ENCODE peak calls at places on chromosomes 7 and 10, in six cellular contexts. D is ovary; K is left lung; P is endodermal cell; L is CD8-positive, alpha-beta T cell; S is mammary epithelial cell. G is an unnamed sample. For H3K9me3 and H3K36me3, the result is how much of the 10 kb centered on the place peaks cover.

GRCh38 chr7:42237162-42237821 is at the start of gene GLI3:
- DNase-seq in D (peak), K (peak), P (peak), L (no peak), S (peak), G (no peak)

GRCh38 chr7:27708485-27708884 is 31.5 kb upstream of the TAX1BP1 start:
- DNase-seq in D (no peak), K (no peak), P (no peak), L (no peak), S (no peak), G (no peak)

GRCh38 chr7:141544831-141545230 is 6.4 kb upstream of the AGK start:
- DNase-seq in D (no peak), K (no peak), P (no peak), L (no peak), S (no peak), G (no peak)

GRCh38 chr7:106866298-106867281 is 1.5 kb downstream of the PIK3CG start:
- DNase-seq in D (no peak), K (no peak), P (no peak), L (no peak), S (no peak), G (no peak)

GRCh38 chr10:86022906-86023305 is 343.7 kb downstream of the GRID1 start:
- DNase-seq in D (no peak), K (no peak), P (no peak), L (no peak), S (no peak), G (no peak)

GRCh38 chr7:99679400-99680191 is at the start of gene CYP3A5:
- DNase-seq in D (peak), K (no peak), P (no peak), L (no peak), S (no peak), G (no peak)

GRCh38 chr10:131571845-131572244 is 260.3 kb upstream of the TCERG1L start:
- DNase-seq in D (no peak), K (no peak), P (no peak), L (no peak), S (no peak), G (no peak)

GRCh38 chr7:46707973-46708372 is 786.9 kb upstream of the IGFBP3 start:
- DNase-seq in D (no peak), K (no peak), P (no peak), L (no peak), S (peak), G (no peak)

GRCh38 chr10:42939685-42940366 is 137.0 kb upstream of the RET start:
- DNase-seq in D (no peak), K (peak), P (no peak), L (no peak), S (no peak), G (no peak)

GRCh38 chr10:90969947-90970673 is 49.2 kb upstream of the ANKRD1 start:
- DNase-seq in D (no peak), K (no peak), P (no peak), L (no peak), S (peak), G (no peak)

GRCh38 chr7:157652954-157653826 is 316.4 kb downstream of the DNAJB6 start:
- DNase-seq in D (no peak), K (no peak), P (peak), L (no peak), S (no peak), G (no peak)
- H3K9me3 ChIP-seq in D (under half), K (under half), P (half or more), L (under half), S (under half), G (under half)

GRCh38 chr10:68934994-68935393 is 21.0 kb upstream of the DDX21 start:
- DNase-seq in D (no peak), K (no peak), P (no peak), L (no peak), S (no peak), G (no peak)

GRCh38 chr10:68938117-68938516 is 17.9 kb upstream of the DDX21 start:
- DNase-seq in D (peak), K (no peak), P (no peak), L (no peak), S (no peak), G (no peak)

GRCh38 chr10:68938884-68939283 is 17.1 kb upstream of the DDX21 start:
- DNase-seq in D (no peak), K (no peak), P (no peak), L (no peak), S (no peak), G (no peak)
- H3K36me3 ChIP-seq in D (under half), K (half or more), P (half or more), L (under half), S (under half), G (under half)

GRCh38 chr7:101161692-101162461 is 3.5 kb downstream of the VGF start:
- DNase-seq in D (no peak), K (no peak), P (peak), L (no peak), S (no peak), G (no peak)
- H3K27ac ChIP-seq in D (no peak), K (no peak), P (no peak), L (no peak), S (no peak), G (peak)

GRCh38 chr10:5515948-5516761 is 8.6 kb upstream of the CALML3 start:
- DNase-seq in D (no peak), K (no peak), P (no peak), L (no peak), S (no peak), G (no peak)

GRCh38 chr10:5518143-5518542 is 6.6 kb upstream of the CALML3 start:
- DNase-seq in D (no peak), K (no peak), P (peak), L (no peak), S (no peak), G (no peak)

GRCh38 chr10:5514226-5514881 is 10.4 kb upstream of the CALML3 start:
- DNase-seq in D (no peak), K (no peak), P (no peak), L (no peak), S (no peak), G (no peak)

GRCh38 chr10:5519054-5519453 is 5.7 kb upstream of the CALML3 start:
- DNase-seq in D (no peak), K (no peak), P (no peak), L (no peak), S (no peak), G (no peak)

GRCh38 chr10:5517546-5517945 is 7.2 kb upstream of the CALML3 start:
- DNase-seq in D (no peak), K (no peak), P (no peak), L (no peak), S (no peak), G (no peak)
- H3K9me3 ChIP-seq in D (under half), K (under half), P (under half), L (under half), S (under half), G (under half)

DNA sequence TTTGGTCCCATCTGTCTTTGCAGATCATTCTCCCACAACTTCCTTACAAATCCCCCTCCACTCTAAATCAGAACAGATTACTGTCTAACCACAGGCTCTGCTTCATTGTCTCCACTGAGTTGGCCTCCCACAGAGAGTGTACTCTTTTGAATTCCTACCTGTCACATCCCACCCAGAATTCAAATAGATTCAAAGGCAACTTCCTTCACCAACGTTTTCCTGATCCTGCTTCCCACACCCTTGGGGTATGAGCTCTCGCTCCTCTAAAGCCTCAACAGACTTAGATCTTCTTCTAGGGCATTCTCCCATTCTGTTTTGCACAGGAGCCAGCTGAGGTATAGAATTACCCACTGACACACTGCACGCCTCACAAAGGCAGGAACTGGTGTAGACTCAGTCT is 197.8 kb upstream of the CDCA7L start:
- DNase-seq in D (no peak), K (no peak), P (no peak), L (no peak), S (no peak), G (no peak)
- H3K36me3 ChIP-seq in D (under half), K (under half), P (half or more), L (under half), S (under half), G (under half)

GRCh38 chr7:4665661-4666060 is 16.4 kb upstream of the FOXK1 start:
- DNase-seq in D (no peak), K (no peak), P (no peak), L (no peak), S (peak), G (no peak)
- H3K27ac ChIP-seq in D (no peak), K (peak), P (no peak), L (no peak), S (no peak), G (peak)

DNA sequence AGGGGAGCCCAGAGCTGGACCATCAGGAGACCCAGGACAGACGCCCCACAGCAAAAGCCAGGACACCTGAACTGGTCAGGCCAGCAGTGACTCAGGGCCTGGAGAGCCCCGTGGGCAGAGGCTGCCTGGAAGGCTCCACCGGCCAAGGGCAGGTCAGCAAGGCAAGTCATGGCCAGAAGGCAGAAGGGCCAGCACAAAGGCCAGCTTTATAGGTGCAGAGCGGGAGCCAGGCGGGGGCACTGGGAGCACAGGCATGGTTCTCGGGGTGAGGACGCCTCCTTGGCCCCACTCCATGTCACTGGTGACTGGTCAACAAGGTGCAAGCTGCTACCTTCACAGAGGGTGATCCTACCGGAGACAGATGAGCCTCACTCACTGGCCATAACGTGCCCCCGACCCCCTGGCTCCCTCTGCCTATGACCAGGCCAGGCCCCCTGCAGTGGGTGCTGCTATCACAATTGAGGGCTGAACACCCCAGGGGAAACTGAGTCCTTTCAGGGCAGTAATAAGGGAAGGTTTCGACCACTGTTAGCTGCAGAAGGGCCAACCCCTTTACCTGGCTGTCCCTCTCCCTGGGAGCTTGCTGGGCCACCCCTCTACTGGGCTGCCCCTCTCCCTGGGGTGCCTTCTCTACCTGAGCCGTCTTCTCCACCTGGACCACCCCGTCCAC is 317.4 kb downstream of the PTPRN2 start:
- DNase-seq in D (no peak), K (peak), P (no peak), L (no peak), S (no peak), G (no peak)
- H3K9me3 ChIP-seq in D (under half), K (under half), P (half or more), L (under half), S (under half), G (under half)

DNA sequence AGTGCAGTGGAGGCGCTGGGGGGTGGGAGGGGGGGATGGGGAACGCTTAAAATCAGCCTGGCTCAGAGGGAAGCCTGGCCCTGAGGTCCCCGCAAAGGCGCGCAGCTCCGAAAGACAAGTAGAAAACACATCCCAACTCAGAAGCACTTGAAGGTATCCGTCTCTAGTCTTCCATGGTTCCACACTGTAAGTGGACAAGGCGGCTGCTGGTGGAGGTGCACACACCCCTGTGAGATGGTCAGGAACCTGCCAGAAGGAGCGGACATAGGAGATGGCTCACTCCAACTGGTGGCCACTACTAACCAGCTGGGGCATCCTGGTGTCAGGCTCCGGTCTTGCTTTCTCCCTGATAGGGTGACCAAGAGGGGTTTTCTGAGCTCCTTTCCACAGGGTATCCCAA is 41.7 kb downstream of the CTBP2 start:
- DNase-seq in D (no peak), K (no peak), P (no peak), L (no peak), S (no peak), G (no peak)
- H3K36me3 ChIP-seq in D (under half), K (under half), P (under half), L (under half), S (under half), G (under half)

GRCh38 chr7:4700577-4701235 is 18.6 kb downstream of the FOXK1 start:
- DNase-seq in D (no peak), K (peak), P (peak), L (no peak), S (peak), G (no peak)

GRCh38 chr7:4694653-4695335 is 12.7 kb downstream of the FOXK1 start:
- DNase-seq in D (peak), K (peak), P (no peak), L (no peak), S (no peak), G (no peak)

GRCh38 chr7:4702961-4703512 is 20.9 kb downstream of the FOXK1 start:
- DNase-seq in D (no peak), K (peak), P (peak), L (no peak), S (no peak), G (no peak)

GRCh38 chr7:4699897-4700296 is 17.8 kb downstream of the FOXK1 start:
- DNase-seq in D (no peak), K (peak), P (no peak), L (no peak), S (no peak), G (no peak)

DNA sequence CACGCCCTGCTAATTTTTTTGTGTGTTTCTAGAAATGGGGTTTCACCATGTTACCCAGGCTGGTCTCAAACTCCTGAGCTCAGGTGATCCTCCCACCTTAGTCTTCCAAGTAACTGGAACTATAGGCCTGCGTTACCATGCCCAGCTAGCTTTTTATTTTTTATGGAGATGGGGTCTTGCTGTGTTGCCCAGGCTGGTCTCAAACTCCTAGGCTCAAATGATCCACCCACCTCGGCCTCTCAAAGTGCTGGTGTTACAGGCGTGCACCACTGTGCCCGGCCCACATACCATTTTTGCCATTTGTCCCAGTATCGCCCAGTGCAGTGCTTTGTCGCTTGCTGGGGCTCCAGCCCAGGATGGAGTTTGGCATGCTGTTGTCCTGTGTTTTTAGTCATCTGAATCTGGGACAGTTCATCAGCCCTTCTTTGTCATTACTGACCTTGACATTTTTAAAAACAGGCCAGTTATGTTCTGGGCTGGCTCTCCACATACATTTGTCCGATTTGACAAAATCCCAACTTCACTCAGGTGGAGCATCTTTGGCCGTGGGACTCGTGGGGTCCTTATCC is 16.7 kb downstream of the FOXK1 start:
- DNase-seq in D (no peak), K (no peak), P (no peak), L (no peak), S (no peak), G (no peak)
- H3K27ac ChIP-seq in D (no peak), K (no peak), P (no peak), L (no peak), S (no peak), G (no peak)

G was measured in Panc1.